ENCODE peak calls at places on chromosomes 6 and 20, in five cellular contexts. One of them, this sample, is unnamed.

GRCh38 chr6:63503199-63503598 is 69.1 kb upstream of the LOC128125822 start:
- DNase-seq in stimulated activated naive CD4-positive, alpha-beta T cell treated with Interleukin-2 at 50 U/mL for 16 hours: no peak
- DNase-seq in brain microvascular endothelial cell: no peak
- DNase-seq in tibial artery: no peak
- DNase-seq in stimulated activated CD4-positive, alpha-beta T cell treated with anti-CD3 and anti-CD28 coated beads, Interleukin-1b, Interleukin-23, amount 100 ng/mL, for 1 hour: no peak
- DNase-seq in this sample: no peak

GRCh38 chr6:168599769-168600330 is 158.9 kb downstream of the SMOC2 start:
- DNase-seq in stimulated activated naive CD4-positive, alpha-beta T cell treated with Interleukin-2 at 50 U/mL for 16 hours: no peak
- DNase-seq in brain microvascular endothelial cell: no peak
- DNase-seq in tibial artery: peak
- DNase-seq in stimulated activated CD4-positive, alpha-beta T cell treated with anti-CD3 and anti-CD28 coated beads, Interleukin-1b, Interleukin-23, amount 100 ng/mL, for 1 hour: no peak
- DNase-seq in this sample: no peak

GRCh38 chr20:37223053-37223452 is 38.6 kb downstream of the GHRH start:
- DNase-seq in stimulated activated naive CD4-positive, alpha-beta T cell treated with Interleukin-2 at 50 U/mL for 16 hours: no peak
- DNase-seq in brain microvascular endothelial cell: peak
- DNase-seq in tibial artery: no peak
- DNase-seq in stimulated activated CD4-positive, alpha-beta T cell treated with anti-CD3 and anti-CD28 coated beads, Interleukin-1b, Interleukin-23, amount 100 ng/mL, for 1 hour: no peak
- DNase-seq in this sample: no peak

GRCh38 chr6:10418361-10418861 is 3.5 kb upstream of the TFAP2A start:
- DNase-seq in stimulated activated naive CD4-positive, alpha-beta T cell treated with Interleukin-2 at 50 U/mL for 16 hours: no peak
- DNase-seq in brain microvascular endothelial cell: no peak
- DNase-seq in tibial artery: no peak
- DNase-seq in stimulated activated CD4-positive, alpha-beta T cell treated with anti-CD3 and anti-CD28 coated beads, Interleukin-1b, Interleukin-23, amount 100 ng/mL, for 1 hour: no peak
- DNase-seq in this sample: no peak

GRCh38 chr6:35674594-35674993 is 14.1 kb downstream of the FKBP5 start:
- DNase-seq in stimulated activated naive CD4-positive, alpha-beta T cell treated with Interleukin-2 at 50 U/mL for 16 hours: no peak
- DNase-seq in brain microvascular endothelial cell: no peak
- DNase-seq in tibial artery: no peak
- DNase-seq in stimulated activated CD4-positive, alpha-beta T cell treated with anti-CD3 and anti-CD28 coated beads, Interleukin-1b, Interleukin-23, amount 100 ng/mL, for 1 hour: no peak
- DNase-seq in this sample: no peak

GRCh38 chr20:48384147-48384818 is 443.5 kb downstream of the PREX1 start:
- DNase-seq in stimulated activated naive CD4-positive, alpha-beta T cell treated with Interleukin-2 at 50 U/mL for 16 hours: no peak
- DNase-seq in brain microvascular endothelial cell: no peak
- DNase-seq in tibial artery: no peak
- DNase-seq in stimulated activated CD4-positive, alpha-beta T cell treated with anti-CD3 and anti-CD28 coated beads, Interleukin-1b, Interleukin-23, amount 100 ng/mL, for 1 hour: no peak
- DNase-seq in this sample: no peak

GRCh38 chr20:36800410-36800809 is 26.8 kb upstream of the DSN1 start:
- DNase-seq in stimulated activated naive CD4-positive, alpha-beta T cell treated with Interleukin-2 at 50 U/mL for 16 hours: no peak
- DNase-seq in brain microvascular endothelial cell: no peak
- DNase-seq in tibial artery: no peak
- DNase-seq in stimulated activated CD4-positive, alpha-beta T cell treated with anti-CD3 and anti-CD28 coated beads, Interleukin-1b, Interleukin-23, amount 100 ng/mL, for 1 hour: no peak
- DNase-seq in this sample: no peak

GRCh38 chr6:148464319-148465010 is 121.8 kb downstream of the SASH1 start:
- DNase-seq in stimulated activated naive CD4-positive, alpha-beta T cell treated with Interleukin-2 at 50 U/mL for 16 hours: peak
- DNase-seq in brain microvascular endothelial cell: peak
- DNase-seq in tibial artery: peak
- DNase-seq in stimulated activated CD4-positive, alpha-beta T cell treated with anti-CD3 and anti-CD28 coated beads, Interleukin-1b, Interleukin-23, amount 100 ng/mL, for 1 hour: peak
- DNase-seq in this sample: peak

GRCh38 chr6:112939543-112939942 is 592.4 kb downstream of the RFPL4B start:
- DNase-seq in stimulated activated naive CD4-positive, alpha-beta T cell treated with Interleukin-2 at 50 U/mL for 16 hours: no peak
- DNase-seq in brain microvascular endothelial cell: no peak
- DNase-seq in tibial artery: no peak
- DNase-seq in stimulated activated CD4-positive, alpha-beta T cell treated with anti-CD3 and anti-CD28 coated beads, Interleukin-1b, Interleukin-23, amount 100 ng/mL, for 1 hour: no peak
- DNase-seq in this sample: no peak

GRCh38 chr6:7727150-7727950 is 1.5 kb downstream of the BMP6 start:
- DNase-seq in stimulated activated naive CD4-positive, alpha-beta T cell treated with Interleukin-2 at 50 U/mL for 16 hours: no peak
- DNase-seq in brain microvascular endothelial cell: no peak
- DNase-seq in tibial artery: no peak
- DNase-seq in stimulated activated CD4-positive, alpha-beta T cell treated with anti-CD3 and anti-CD28 coated beads, Interleukin-1b, Interleukin-23, amount 100 ng/mL, for 1 hour: no peak
- DNase-seq in this sample: peak

GRCh38 chr6:170271771-170272314 is 19.0 kb downstream of the DLL1 start:
- DNase-seq in stimulated activated naive CD4-positive, alpha-beta T cell treated with Interleukin-2 at 50 U/mL for 16 hours: peak
- DNase-seq in brain microvascular endothelial cell: no peak
- DNase-seq in tibial artery: no peak
- DNase-seq in stimulated activated CD4-positive, alpha-beta T cell treated with anti-CD3 and anti-CD28 coated beads, Interleukin-1b, Interleukin-23, amount 100 ng/mL, for 1 hour: no peak
- DNase-seq in this sample: peak

GRCh38 chr6:144595266-144595665 is 310.1 kb downstream of the UTRN start:
- DNase-seq in stimulated activated naive CD4-positive, alpha-beta T cell treated with Interleukin-2 at 50 U/mL for 16 hours: no peak
- DNase-seq in brain microvascular endothelial cell: no peak
- DNase-seq in tibial artery: no peak
- DNase-seq in stimulated activated CD4-positive, alpha-beta T cell treated with anti-CD3 and anti-CD28 coated beads, Interleukin-1b, Interleukin-23, amount 100 ng/mL, for 1 hour: no peak
- DNase-seq in this sample: no peak

GRCh38 chr6:2384518-2384917 is 139.1 kb upstream of the GMDS start:
- DNase-seq in stimulated activated naive CD4-positive, alpha-beta T cell treated with Interleukin-2 at 50 U/mL for 16 hours: no peak
- DNase-seq in brain microvascular endothelial cell: no peak
- DNase-seq in tibial artery: no peak
- DNase-seq in stimulated activated CD4-positive, alpha-beta T cell treated with anti-CD3 and anti-CD28 coated beads, Interleukin-1b, Interleukin-23, amount 100 ng/mL, for 1 hour: no peak
- DNase-seq in this sample: no peak

GRCh38 chr20:56431451-56431850 is 19.4 kb downstream of the CASS4 start:
- DNase-seq in stimulated activated naive CD4-positive, alpha-beta T cell treated with Interleukin-2 at 50 U/mL for 16 hours: no peak
- DNase-seq in brain microvascular endothelial cell: no peak
- DNase-seq in tibial artery: no peak
- DNase-seq in stimulated activated CD4-positive, alpha-beta T cell treated with anti-CD3 and anti-CD28 coated beads, Interleukin-1b, Interleukin-23, amount 100 ng/mL, for 1 hour: no peak
- DNase-seq in this sample: no peak

This sample was measured in GM19239.